ENCODE peak calls at places on chromosomes 16 and 17, in seven cellular contexts. E is CD8-positive, alpha-beta T cell; P is right cardiac atrium; S is CD4-positive, alpha-beta T cell; K is foreskin keratinocyte; J is HepG2; Y is body of pancreas. O is an unnamed sample.

GRCh38 chr16:71430744-71431143 is 11.1 kb downstream of the TLE7 start:
- ATAC-seq in E (no peak), K (no peak), P (no peak), Y (no peak), S (no peak), J (no peak), O (no peak)

GRCh38 chr17:1019451-1019850 is 22.5 kb downstream of the TIMM22 start:
- ATAC-seq in E (no peak), P (peak; percentile 65), K (no peak), Y (peak; percentile 21), J (no peak), S (no peak), O (peak; percentile 50)

GRCh38 chr16:75733305-75734141 is 7.2 kb upstream of the CPHXL start:
- ATAC-seq in E (no peak), J (peak; percentile 23), P (peak; percentile 67), K (no peak), S (no peak), Y (no peak), O (peak; percentile 41)

GRCh38 chr16:728131-728889 is 1.4 kb downstream of the HAGHL start:
- ATAC-seq in J (no peak), E (peak; percentile 69), Y (peak; percentile 33), K (peak; percentile 48), P (peak; percentile 42), S (peak; percentile 74), O (peak; percentile 60)

GRCh38 chr17:48413613-48414405 is 16.2 kb downstream of the SKAP1 start:
- ATAC-seq in K (no peak), P (no peak), J (no peak), Y (no peak), E (peak; percentile 63), S (peak; percentile 74), O (no peak)

GRCh38 chr16:48919791-48920190 is 309.8 kb upstream of the N4BP1 start:
- ATAC-seq in P (no peak), J (peak; percentile 41), S (no peak), Y (no peak), E (no peak), K (no peak), O (no peak)

GRCh38 chr16:81746566-81746965 is 32.5 kb upstream of the PLCG2 start:
- ATAC-seq in Y (no peak), E (no peak), J (no peak), P (no peak), K (no peak), S (no peak), O (no peak)

GRCh38 chr16:3863587-3863986 is 16.9 kb downstream of the CREBBP start:
- ATAC-seq in P (peak; percentile 55), Y (no peak), K (no peak), S (no peak), J (peak; percentile 59), E (no peak), O (no peak)

GRCh38 chr16:9428355-9429005 is 337.0 kb downstream of the HAPSTR1 start:
- ATAC-seq in Y (no peak), E (no peak), S (no peak), K (no peak), J (no peak), P (no peak), O (no peak)

GRCh38 chr16:57949013-57949412 is 21.9 kb downstream of the CNGB1 start:
- ATAC-seq in K (no peak), J (no peak), S (no peak), Y (no peak), E (no peak), P (no peak), O (no peak)

GRCh38 chr17:65690626-65691310 is 129.3 kb upstream of the AXIN2 start:
- ATAC-seq in P (no peak), Y (no peak), K (no peak), S (no peak), E (no peak), J (peak; percentile 88), O (no peak)

GRCh38 chr17:46841561-46842379 is 9.6 kb upstream of the WNT9B start:
- ATAC-seq in J (peak; percentile 92), E (peak; percentile 31), P (peak; percentile 70), Y (peak; percentile 72), S (peak; percentile 24), K (no peak), O (no peak)

GRCh38 chr17:9101356-9101755 is 80.0 kb downstream of the NTN1 start:
- ATAC-seq in K (no peak), E (no peak), P (no peak), J (no peak), Y (peak; percentile 82), S (no peak), O (no peak)

GRCh38 chr16:22198547-22199293 is 7.4 kb upstream of the EEF2K start:
- ATAC-seq in S (no peak), P (no peak), E (no peak), J (peak; percentile 52), K (peak; percentile 6), Y (no peak), O (no peak)

GRCh38 chr17:17264430-17264829 is 16.6 kb downstream of the COPS3 start:
- ATAC-seq in K (no peak), E (no peak), S (no peak), P (no peak), J (no peak), Y (no peak), O (no peak)

GRCh38 chr17:30352247-30352814 is 18.5 kb upstream of the TMIGD1 start:
- ATAC-seq in S (no peak), Y (no peak), P (no peak), J (peak; percentile 64), E (no peak), K (no peak), O (no peak)

GRCh38 chr16:50458694-50459271 is 89.4 kb upstream of the NKD1 start:
- ATAC-seq in Y (no peak), P (no peak), J (no peak), K (no peak), S (no peak), E (no peak), O (no peak)

GRCh38 chr16:28069921-28070794 is 6.6 kb upstream of the GSG1L start:
- ATAC-seq in K (no peak), J (peak; percentile 17), E (no peak), Y (no peak), S (no peak), P (no peak), O (no peak)

GRCh38 chr16:51357839-51358238 is 206.8 kb upstream of the SALL1 start:
- ATAC-seq in K (no peak), S (no peak), J (no peak), E (no peak), Y (no peak), P (no peak), O (no peak)

GRCh38 chr17:50443492-50444051 is 17.6 kb downstream of the ACSF2 start:
- ATAC-seq in Y (no peak), K (no peak), P (peak; percentile 68), J (no peak), S (no peak), E (no peak), O (no peak)

GRCh38 chr17:6374271-6374691 is 60.6 kb downstream of the AIPL1 start:
- ATAC-seq in J (no peak), S (no peak), E (no peak), Y (no peak), K (peak; percentile 87), P (no peak), O (no peak)

GRCh38 chr17:29116652-29117439 is 63.4 kb downstream of the MYO18A start:
- ATAC-seq in E (peak; percentile 90), K (peak; percentile 49), Y (peak; percentile 59), S (peak; percentile 91), J (peak; percentile 57), P (peak; percentile 41), O (no peak)

GRCh38 chr17:40068129-40068581 is 5.4 kb downstream of the THRA start:
- ATAC-seq in J (no peak), K (no peak), E (no peak), Y (no peak), P (no peak), S (no peak), O (no peak)
- H3K27ac ChIP-seq in J (no peak overlapping the region), K (no peak overlapping the region), E (peak overlapping the region; percentile 18), Y (peak overlapping the region; percentile 90), P (peak overlapping the region; percentile 95), S (peak overlapping the region; percentile 73), O (peak overlapping the region; percentile 96)

GRCh38 chr16:89369266-89369895 is 121.0 kb downstream of the ANKRD11 start:
- ATAC-seq in Y (no peak), P (no peak), K (no peak), J (peak; percentile 10), E (no peak), S (no peak), O (no peak)
- H3K27ac ChIP-seq in Y (no peak overlapping the region), P (no peak overlapping the region), K (no peak overlapping the region), J (no peak overlapping the region), E (no peak overlapping the region), S (no peak overlapping the region), O (no peak overlapping the region)

GRCh38 chr16:90077757-90078593 is 844 bp upstream of the PRDM7 start:
- ATAC-seq in K (peak; percentile 34), Y (peak; percentile 32), E (peak; percentile 77), J (peak; percentile 70), S (peak; percentile 76), P (peak; percentile 34), O (peak; percentile 33)

GRCh38 chr16:90081606-90081970 is 4.5 kb upstream of the PRDM7 start:
- ATAC-seq in P (no peak), S (no peak), K (no peak), J (peak; percentile 5), E (no peak), Y (no peak), O (no peak)

GRCh38 chr16:90078594-90078895 is 1.4 kb upstream of the PRDM7 start:
- ATAC-seq in Y (no peak), P (no peak), S (no peak), K (no peak), E (no peak), J (no peak), O (no peak)

GRCh38 chr16:90072442-90073105 is 4.6 kb downstream of the PRDM7 start:
- ATAC-seq in Y (no peak), P (no peak), E (no peak), K (no peak), S (no peak), J (no peak), O (no peak)

GRCh38 chr16:90077240-90077756 is at the start of gene PRDM7:
- ATAC-seq in P (peak; percentile 98), E (peak; percentile 92), S (peak; percentile 91), J (peak; percentile 88), Y (peak; percentile 98), K (peak; percentile 97), O (peak; percentile 96)
- H3K27ac ChIP-seq in P (peak within 1 kb of the TSS; percentile 33), E (peak within 1 kb of the TSS; percentile 45), S (no peak within 1 kb of the TSS), J (no peak within 1 kb of the TSS), Y (peak within 1 kb of the TSS; percentile 80), K (no peak within 1 kb of the TSS), O (peak within 1 kb of the TSS; percentile 80)

DNA sequence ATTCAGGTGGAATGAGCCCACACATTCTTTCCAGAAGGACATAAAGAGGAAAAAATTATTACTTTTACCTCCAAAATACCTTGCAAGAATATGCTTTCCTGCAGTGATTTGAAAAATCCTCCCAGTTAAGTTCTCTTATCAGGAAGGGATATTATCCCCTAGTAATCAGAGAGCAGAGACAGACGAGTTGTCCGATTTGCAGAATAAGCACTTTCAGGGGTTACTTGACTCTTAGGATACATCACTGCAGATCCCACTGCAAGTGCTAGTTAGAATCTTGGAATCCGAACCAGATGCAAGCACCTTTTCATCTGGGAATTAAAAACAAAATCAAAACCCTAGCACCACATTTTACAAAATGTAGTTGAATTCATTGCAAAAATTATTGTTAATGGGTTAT is 33.6 kb downstream of the FOXL1 start:
- ATAC-seq in K (no peak), S (no peak), Y (no peak), J (no peak), E (no peak), P (no peak), O (no peak)
- H3K27ac ChIP-seq in K (no peak overlapping the region), S (no peak overlapping the region), Y (no peak overlapping the region), J (no peak overlapping the region), E (no peak overlapping the region), P (no peak overlapping the region), O (no peak overlapping the region)